ENCODE peak calls at places on chromosomes 12 and 14, in eight cellular contexts. One of them, this sample, is unnamed.
A peak's percentile ranks its signal among the peaks of the same experiment; 100 is the strongest.

GRCh38 chr12:75868501-75868900 is 163.1 kb downstream of the PHLDA1 start:
- DNase-seq in glutamatergic neuron: no peak
- DNase-seq in A172: no peak
- DNase-seq in choroid plexus epithelial cell: no peak
- DNase-seq in T-helper 9 cell: no peak
- DNase-seq in CD8-positive, alpha-beta T cell: no peak
- DNase-seq in right cardiac atrium: no peak
- DNase-seq in CD8-positive, alpha-beta memory T cell: no peak
- DNase-seq in this sample: no peak

GRCh38 chr12:127108360-127109215 is 1158.4 kb upstream of the TMEM132C start:
- DNase-seq in glutamatergic neuron: peak; percentile 59
- DNase-seq in A172: peak; percentile 70
- DNase-seq in choroid plexus epithelial cell: peak; percentile 78
- DNase-seq in T-helper 9 cell: peak; percentile 22
- DNase-seq in CD8-positive, alpha-beta T cell: no peak
- DNase-seq in right cardiac atrium: peak; percentile 68
- DNase-seq in CD8-positive, alpha-beta memory T cell: no peak
- DNase-seq in this sample: no peak

GRCh38 chr14:99168330-99168729 is 103.7 kb downstream of the BCL11B start:
- DNase-seq in glutamatergic neuron: no peak
- DNase-seq in A172: no peak
- DNase-seq in choroid plexus epithelial cell: no peak
- DNase-seq in T-helper 9 cell: no peak
- DNase-seq in CD8-positive, alpha-beta T cell: no peak
- DNase-seq in right cardiac atrium: no peak
- DNase-seq in CD8-positive, alpha-beta memory T cell: no peak
- DNase-seq in this sample: no peak

GRCh38 chr12:100716949-100717732 is 77.4 kb upstream of the ANO4 start:
- DNase-seq in glutamatergic neuron: peak; percentile 81
- DNase-seq in A172: no peak
- DNase-seq in choroid plexus epithelial cell: peak; percentile 23
- DNase-seq in T-helper 9 cell: no peak
- DNase-seq in CD8-positive, alpha-beta T cell: no peak
- DNase-seq in right cardiac atrium: peak; percentile 78
- DNase-seq in CD8-positive, alpha-beta memory T cell: no peak
- DNase-seq in this sample: no peak

GRCh38 chr12:48794870-48795269 is 6.0 kb upstream of the ADCY6 start:
- DNase-seq in glutamatergic neuron: no peak
- DNase-seq in A172: no peak
- DNase-seq in choroid plexus epithelial cell: no peak
- DNase-seq in T-helper 9 cell: no peak
- DNase-seq in CD8-positive, alpha-beta T cell: no peak
- DNase-seq in right cardiac atrium: no peak
- DNase-seq in CD8-positive, alpha-beta memory T cell: no peak
- DNase-seq in this sample: no peak

GRCh38 chr14:69979882-69980281 is 100.7 kb downstream of the SMOC1 start:
- DNase-seq in glutamatergic neuron: no peak
- DNase-seq in A172: no peak
- DNase-seq in choroid plexus epithelial cell: no peak
- DNase-seq in T-helper 9 cell: no peak
- DNase-seq in CD8-positive, alpha-beta T cell: no peak
- DNase-seq in right cardiac atrium: no peak
- DNase-seq in CD8-positive, alpha-beta memory T cell: no peak
- DNase-seq in this sample: no peak

GRCh38 chr12:4865246-4865645 is 44.5 kb upstream of the KCNA1 start:
- DNase-seq in glutamatergic neuron: no peak
- DNase-seq in A172: no peak
- DNase-seq in choroid plexus epithelial cell: no peak
- DNase-seq in T-helper 9 cell: no peak
- DNase-seq in CD8-positive, alpha-beta T cell: no peak
- DNase-seq in right cardiac atrium: no peak
- DNase-seq in CD8-positive, alpha-beta memory T cell: no peak
- DNase-seq in this sample: no peak

GRCh38 chr12:90888316-90888715 is 66.7 kb downstream of the CCER1 start:
- DNase-seq in glutamatergic neuron: no peak
- DNase-seq in A172: no peak
- DNase-seq in choroid plexus epithelial cell: peak; percentile 40
- DNase-seq in T-helper 9 cell: no peak
- DNase-seq in CD8-positive, alpha-beta T cell: no peak
- DNase-seq in right cardiac atrium: no peak
- DNase-seq in CD8-positive, alpha-beta memory T cell: no peak
- DNase-seq in this sample: no peak

GRCh38 chr12:52126605-52127578 is 47.4 kb downstream of the SMIM41 start:
- DNase-seq in glutamatergic neuron: no peak
- DNase-seq in A172: no peak
- DNase-seq in choroid plexus epithelial cell: peak; percentile 69
- DNase-seq in T-helper 9 cell: no peak
- DNase-seq in CD8-positive, alpha-beta T cell: no peak
- DNase-seq in right cardiac atrium: no peak
- DNase-seq in CD8-positive, alpha-beta memory T cell: no peak
- DNase-seq in this sample: no peak

GRCh38 chr14:22084393-22085281 is 411.0 kb upstream of the OR4E1 start:
- DNase-seq in glutamatergic neuron: no peak
- DNase-seq in A172: peak; percentile 31
- DNase-seq in choroid plexus epithelial cell: peak; percentile 82
- DNase-seq in T-helper 9 cell: no peak
- DNase-seq in CD8-positive, alpha-beta T cell: no peak
- DNase-seq in right cardiac atrium: no peak
- DNase-seq in CD8-positive, alpha-beta memory T cell: no peak
- DNase-seq in this sample: no peak

GRCh38 chr12:95386056-95386455 is 87.9 kb upstream of the METAP2 start:
- DNase-seq in glutamatergic neuron: no peak
- DNase-seq in A172: no peak
- DNase-seq in choroid plexus epithelial cell: peak; percentile 40
- DNase-seq in T-helper 9 cell: no peak
- DNase-seq in CD8-positive, alpha-beta T cell: no peak
- DNase-seq in right cardiac atrium: no peak
- DNase-seq in CD8-positive, alpha-beta memory T cell: no peak
- DNase-seq in this sample: no peak

GRCh38 chr12:68279227-68280054 is 26.0 kb upstream of the IL22 start:
- DNase-seq in glutamatergic neuron: no peak
- DNase-seq in A172: peak; percentile 21
- DNase-seq in choroid plexus epithelial cell: peak; percentile 52
- DNase-seq in T-helper 9 cell: no peak
- DNase-seq in CD8-positive, alpha-beta T cell: no peak
- DNase-seq in right cardiac atrium: no peak
- DNase-seq in CD8-positive, alpha-beta memory T cell: no peak
- DNase-seq in this sample: no peak

GRCh38 chr12:56267443-56268071 is 815 bp downstream of the COQ10A start:
- DNase-seq in glutamatergic neuron: peak; percentile 47
- DNase-seq in A172: no peak
- DNase-seq in choroid plexus epithelial cell: no peak
- DNase-seq in T-helper 9 cell: no peak
- DNase-seq in CD8-positive, alpha-beta T cell: no peak
- DNase-seq in right cardiac atrium: no peak
- DNase-seq in CD8-positive, alpha-beta memory T cell: no peak
- DNase-seq in this sample: no peak

GRCh38 chr12:79108962-79109361 is 244.4 kb downstream of the SYT1 start:
- DNase-seq in glutamatergic neuron: no peak
- DNase-seq in A172: no peak
- DNase-seq in choroid plexus epithelial cell: no peak
- DNase-seq in T-helper 9 cell: no peak
- DNase-seq in CD8-positive, alpha-beta T cell: no peak
- DNase-seq in right cardiac atrium: no peak
- DNase-seq in CD8-positive, alpha-beta memory T cell: no peak
- DNase-seq in this sample: no peak

GRCh38 chr12:12992418-12993175 is 7.5 kb downstream of the HEBP1 start:
- DNase-seq in glutamatergic neuron: no peak
- DNase-seq in A172: peak; percentile 64
- DNase-seq in choroid plexus epithelial cell: peak; percentile 98
- DNase-seq in T-helper 9 cell: no peak
- DNase-seq in CD8-positive, alpha-beta T cell: no peak
- DNase-seq in right cardiac atrium: no peak
- DNase-seq in CD8-positive, alpha-beta memory T cell: no peak
- DNase-seq in this sample: peak; percentile 8

GRCh38 chr12:94648578-94648977 is 1.8 kb downstream of the TMCC3 start:
- DNase-seq in glutamatergic neuron: no peak
- DNase-seq in A172: no peak
- DNase-seq in choroid plexus epithelial cell: no peak
- DNase-seq in T-helper 9 cell: no peak
- DNase-seq in CD8-positive, alpha-beta T cell: no peak
- DNase-seq in right cardiac atrium: no peak
- DNase-seq in CD8-positive, alpha-beta memory T cell: no peak
- DNase-seq in this sample: no peak

GRCh38 chr12:66714709-66715108 is 35.8 kb upstream of the GRIP1 start:
- DNase-seq in glutamatergic neuron: no peak
- DNase-seq in A172: no peak
- DNase-seq in choroid plexus epithelial cell: no peak
- DNase-seq in T-helper 9 cell: no peak
- DNase-seq in CD8-positive, alpha-beta T cell: no peak
- DNase-seq in right cardiac atrium: no peak
- DNase-seq in CD8-positive, alpha-beta memory T cell: no peak
- DNase-seq in this sample: no peak

GRCh38 chr14:70048313-70048654 is 140.5 kb downstream of the SLC8A3 start:
- DNase-seq in glutamatergic neuron: no peak
- DNase-seq in A172: no peak
- DNase-seq in choroid plexus epithelial cell: no peak
- DNase-seq in T-helper 9 cell: no peak
- DNase-seq in CD8-positive, alpha-beta T cell: no peak
- DNase-seq in right cardiac atrium: no peak
- DNase-seq in CD8-positive, alpha-beta memory T cell: no peak
- DNase-seq in this sample: no peak

GRCh38 chr12:3741882-3742672 is 10.8 kb downstream of the CRACR2A start:
- DNase-seq in glutamatergic neuron: no peak
- DNase-seq in A172: no peak
- DNase-seq in choroid plexus epithelial cell: no peak
- DNase-seq in T-helper 9 cell: no peak
- DNase-seq in CD8-positive, alpha-beta T cell: no peak
- DNase-seq in right cardiac atrium: no peak
- DNase-seq in CD8-positive, alpha-beta memory T cell: no peak
- DNase-seq in this sample: no peak

GRCh38 chr14:55059333-55059732 is 7.9 kb downstream of the MAPK1IP1L start:
- DNase-seq in glutamatergic neuron: no peak
- DNase-seq in A172: no peak
- DNase-seq in choroid plexus epithelial cell: no peak
- DNase-seq in T-helper 9 cell: no peak
- DNase-seq in CD8-positive, alpha-beta T cell: no peak
- DNase-seq in right cardiac atrium: no peak
- DNase-seq in CD8-positive, alpha-beta memory T cell: no peak
- DNase-seq in this sample: no peak

GRCh38 chr14:36346052-36346451 is 25.6 kb upstream of the MBIP start:
- DNase-seq in glutamatergic neuron: no peak
- DNase-seq in A172: no peak
- DNase-seq in choroid plexus epithelial cell: no peak
- DNase-seq in T-helper 9 cell: no peak
- DNase-seq in CD8-positive, alpha-beta T cell: no peak
- DNase-seq in right cardiac atrium: no peak
- DNase-seq in CD8-positive, alpha-beta memory T cell: no peak
- DNase-seq in this sample: no peak

GRCh38 chr12:63918788-63919300 is 74.3 kb downstream of the SRGAP1 start:
- DNase-seq in glutamatergic neuron: peak; percentile 22
- DNase-seq in A172: peak; percentile 69
- DNase-seq in choroid plexus epithelial cell: peak; percentile 89
- DNase-seq in T-helper 9 cell: no peak
- DNase-seq in CD8-positive, alpha-beta T cell: no peak
- DNase-seq in right cardiac atrium: no peak
- DNase-seq in CD8-positive, alpha-beta memory T cell: no peak
- DNase-seq in this sample: no peak

GRCh38 chr14:96409701-96410100 is 17.8 kb downstream of the AK7 start:
- DNase-seq in glutamatergic neuron: no peak
- DNase-seq in A172: peak; percentile 84
- DNase-seq in choroid plexus epithelial cell: no peak
- DNase-seq in T-helper 9 cell: no peak
- DNase-seq in CD8-positive, alpha-beta T cell: no peak
- DNase-seq in right cardiac atrium: no peak
- DNase-seq in CD8-positive, alpha-beta memory T cell: no peak
- DNase-seq in this sample: no peak

GRCh38 chr14:76773188-76773885 is 12.1 kb downstream of the VASH1 start:
- DNase-seq in glutamatergic neuron: no peak
- DNase-seq in A172: peak; percentile 83
- DNase-seq in choroid plexus epithelial cell: peak; percentile 91
- DNase-seq in T-helper 9 cell: no peak
- DNase-seq in CD8-positive, alpha-beta T cell: no peak
- DNase-seq in right cardiac atrium: peak; percentile 88
- DNase-seq in CD8-positive, alpha-beta memory T cell: no peak
- DNase-seq in this sample: peak; percentile 44

GRCh38 chr14:93173943-93174395 is 10.7 kb downstream of the MOAP1 start:
- DNase-seq in glutamatergic neuron: no peak
- DNase-seq in A172: peak; percentile 13
- DNase-seq in choroid plexus epithelial cell: peak; percentile 64
- DNase-seq in T-helper 9 cell: no peak
- DNase-seq in CD8-positive, alpha-beta T cell: no peak
- DNase-seq in right cardiac atrium: no peak
- DNase-seq in CD8-positive, alpha-beta memory T cell: no peak
- DNase-seq in this sample: no peak

This sample was measured in NK-92 treated with Interleukin-12 subunit alpha and Interleukin-12 subunit beta, amount 100 ng/mL, for 24 hours.